ENCODE peak calls at places on chromosomes 7 and 10, in nine cellular contexts. One of them, this sample, is unnamed.

GRCh38 chr7:142808802-142809583 is 38.2 kb downstream of the PRSS2 start:
- DNase-seq in EL: peak
- DNase-seq in B cell: peak
- DNase-seq in cardiac fibroblast: no peak
- DNase-seq in HEK293T: no peak
- DNase-seq in AG10803: no peak
- DNase-seq in GDM1: peak
- DNase-seq in KG1: peak
- DNase-seq in choroid plexus epithelial cell: no peak
- DNase-seq in this sample: peak

GRCh38 chr10:78772486-78772885 is 296.3 kb upstream of the ZMIZ1 start:
- DNase-seq in EL: no peak
- DNase-seq in B cell: no peak
- DNase-seq in cardiac fibroblast: no peak
- DNase-seq in HEK293T: no peak
- DNase-seq in AG10803: no peak
- DNase-seq in GDM1: no peak
- DNase-seq in KG1: no peak
- DNase-seq in choroid plexus epithelial cell: no peak
- DNase-seq in this sample: no peak

GRCh38 chr10:18968196-18968595 is 80.4 kb upstream of the MALRD1 start:
- DNase-seq in EL: no peak
- DNase-seq in B cell: no peak
- DNase-seq in cardiac fibroblast: no peak
- DNase-seq in HEK293T: no peak
- DNase-seq in AG10803: no peak
- DNase-seq in GDM1: no peak
- DNase-seq in KG1: no peak
- DNase-seq in choroid plexus epithelial cell: peak
- DNase-seq in this sample: no peak

GRCh38 chr10:69965086-69965485 is 87.6 kb upstream of the MACROH2A2 start:
- DNase-seq in EL: no peak
- DNase-seq in B cell: no peak
- DNase-seq in cardiac fibroblast: no peak
- DNase-seq in HEK293T: no peak
- DNase-seq in AG10803: no peak
- DNase-seq in GDM1: no peak
- DNase-seq in KG1: no peak
- DNase-seq in choroid plexus epithelial cell: no peak
- DNase-seq in this sample: no peak

GRCh38 chr7:131071786-131072504 is 255.7 kb upstream of the MKLN1 start:
- DNase-seq in EL: peak
- DNase-seq in B cell: no peak
- DNase-seq in cardiac fibroblast: peak
- DNase-seq in HEK293T: no peak
- DNase-seq in AG10803: peak
- DNase-seq in GDM1: peak
- DNase-seq in KG1: peak
- DNase-seq in choroid plexus epithelial cell: peak
- DNase-seq in this sample: no peak

GRCh38 chr7:95004618-95005282 is 97.4 kb downstream of the PPP1R9A start:
- DNase-seq in EL: no peak
- DNase-seq in B cell: no peak
- DNase-seq in cardiac fibroblast: no peak
- DNase-seq in HEK293T: no peak
- DNase-seq in AG10803: no peak
- DNase-seq in GDM1: no peak
- DNase-seq in KG1: no peak
- DNase-seq in choroid plexus epithelial cell: no peak
- DNase-seq in this sample: no peak

GRCh38 chr10:58743466-58744115 is 230.9 kb downstream of the BICC1 start:
- DNase-seq in EL: peak
- DNase-seq in B cell: no peak
- DNase-seq in cardiac fibroblast: peak
- DNase-seq in HEK293T: peak
- DNase-seq in AG10803: peak
- DNase-seq in GDM1: no peak
- DNase-seq in KG1: no peak
- DNase-seq in choroid plexus epithelial cell: peak
- DNase-seq in this sample: no peak

GRCh38 chr7:151409555-151410404 is at the start of gene WDR86:
- DNase-seq in EL: no peak
- DNase-seq in B cell: no peak
- DNase-seq in cardiac fibroblast: no peak
- DNase-seq in HEK293T: no peak
- DNase-seq in AG10803: no peak
- DNase-seq in GDM1: no peak
- DNase-seq in KG1: no peak
- DNase-seq in choroid plexus epithelial cell: peak
- DNase-seq in this sample: no peak

GRCh38 chr7:15977663-15978062 is 291.2 kb upstream of the MEOX2 start:
- DNase-seq in EL: peak
- DNase-seq in B cell: no peak
- DNase-seq in cardiac fibroblast: peak
- DNase-seq in HEK293T: no peak
- DNase-seq in AG10803: peak
- DNase-seq in GDM1: no peak
- DNase-seq in KG1: peak
- DNase-seq in choroid plexus epithelial cell: peak
- DNase-seq in this sample: no peak

GRCh38 chr10:76432274-76433012 is 1001.0 kb downstream of the LRMDA start:
- DNase-seq in EL: peak
- DNase-seq in B cell: no peak
- DNase-seq in cardiac fibroblast: peak
- DNase-seq in HEK293T: no peak
- DNase-seq in AG10803: peak
- DNase-seq in GDM1: no peak
- DNase-seq in KG1: no peak
- DNase-seq in choroid plexus epithelial cell: peak
- DNase-seq in this sample: no peak

GRCh38 chr7:22210355-22210754 is 146.6 kb downstream of the RAPGEF5 start:
- DNase-seq in EL: no peak
- DNase-seq in B cell: no peak
- DNase-seq in cardiac fibroblast: no peak
- DNase-seq in HEK293T: no peak
- DNase-seq in AG10803: no peak
- DNase-seq in GDM1: no peak
- DNase-seq in KG1: no peak
- DNase-seq in choroid plexus epithelial cell: no peak
- DNase-seq in this sample: no peak

GRCh38 chr7:15158141-15158810 is 255.7 kb upstream of the DGKB start:
- DNase-seq in EL: no peak
- DNase-seq in B cell: no peak
- DNase-seq in cardiac fibroblast: no peak
- DNase-seq in HEK293T: no peak
- DNase-seq in AG10803: no peak
- DNase-seq in GDM1: no peak
- DNase-seq in KG1: no peak
- DNase-seq in choroid plexus epithelial cell: no peak
- DNase-seq in this sample: no peak

GRCh38 chr10:71962915-71963314 is 1.3 kb upstream of the CHST3 start:
- DNase-seq in EL: no peak
- DNase-seq in B cell: no peak
- DNase-seq in cardiac fibroblast: no peak
- DNase-seq in HEK293T: no peak
- DNase-seq in AG10803: no peak
- DNase-seq in GDM1: no peak
- DNase-seq in KG1: no peak
- DNase-seq in choroid plexus epithelial cell: no peak
- DNase-seq in this sample: no peak

GRCh38 chr7:73865738-73866445 is 4.9 kb downstream of the TMEM270 start:
- DNase-seq in EL: peak
- DNase-seq in B cell: no peak
- DNase-seq in cardiac fibroblast: peak
- DNase-seq in HEK293T: no peak
- DNase-seq in AG10803: peak
- DNase-seq in GDM1: peak
- DNase-seq in KG1: peak
- DNase-seq in choroid plexus epithelial cell: peak
- DNase-seq in this sample: no peak

GRCh38 chr7:137990251-137990901 is 11.5 kb downstream of the CREB3L2 start:
- DNase-seq in EL: peak
- DNase-seq in B cell: no peak
- DNase-seq in cardiac fibroblast: peak
- DNase-seq in HEK293T: no peak
- DNase-seq in AG10803: peak
- DNase-seq in GDM1: no peak
- DNase-seq in KG1: no peak
- DNase-seq in choroid plexus epithelial cell: peak
- DNase-seq in this sample: no peak

GRCh38 chr10:102603946-102604345 is 40.3 kb upstream of the TRIM8 start:
- DNase-seq in EL: no peak
- DNase-seq in B cell: no peak
- DNase-seq in cardiac fibroblast: peak
- DNase-seq in HEK293T: no peak
- DNase-seq in AG10803: no peak
- DNase-seq in GDM1: no peak
- DNase-seq in KG1: peak
- DNase-seq in choroid plexus epithelial cell: peak
- DNase-seq in this sample: no peak

GRCh38 chr7:154744226-154744860 is 258.6 kb downstream of the PAXIP1 start:
- DNase-seq in EL: no peak
- DNase-seq in B cell: no peak
- DNase-seq in cardiac fibroblast: no peak
- DNase-seq in HEK293T: peak
- DNase-seq in AG10803: no peak
- DNase-seq in GDM1: no peak
- DNase-seq in KG1: no peak
- DNase-seq in choroid plexus epithelial cell: peak
- DNase-seq in this sample: no peak

GRCh38 chr10:29257106-29257783 is 31.6 kb upstream of the LYZL1 start:
- DNase-seq in EL: peak
- DNase-seq in B cell: no peak
- DNase-seq in cardiac fibroblast: peak
- DNase-seq in HEK293T: no peak
- DNase-seq in AG10803: peak
- DNase-seq in GDM1: no peak
- DNase-seq in KG1: no peak
- DNase-seq in choroid plexus epithelial cell: peak
- DNase-seq in this sample: no peak

GRCh38 chr10:101066890-101067355 is 5.1 kb downstream of the KAZALD1 start:
- DNase-seq in EL: no peak
- DNase-seq in B cell: no peak
- DNase-seq in cardiac fibroblast: no peak
- DNase-seq in HEK293T: peak
- DNase-seq in AG10803: no peak
- DNase-seq in GDM1: no peak
- DNase-seq in KG1: no peak
- DNase-seq in choroid plexus epithelial cell: no peak
- DNase-seq in this sample: no peak

GRCh38 chr10:17504547-17505245 is 50.3 kb upstream of the ST8SIA6 start:
- DNase-seq in EL: peak
- DNase-seq in B cell: no peak
- DNase-seq in cardiac fibroblast: peak
- DNase-seq in HEK293T: no peak
- DNase-seq in AG10803: peak
- DNase-seq in GDM1: no peak
- DNase-seq in KG1: no peak
- DNase-seq in choroid plexus epithelial cell: peak
- DNase-seq in this sample: no peak

GRCh38 chr7:102425639-102426267 is 7.6 kb upstream of the ORAI2 start:
- DNase-seq in EL: no peak
- DNase-seq in B cell: peak
- DNase-seq in cardiac fibroblast: no peak
- DNase-seq in HEK293T: no peak
- DNase-seq in AG10803: no peak
- DNase-seq in GDM1: peak
- DNase-seq in KG1: no peak
- DNase-seq in choroid plexus epithelial cell: peak
- DNase-seq in this sample: peak

GRCh38 chr7:77866370-77866769 is 67.8 kb downstream of the PHTF2 start:
- DNase-seq in EL: peak
- DNase-seq in B cell: no peak
- DNase-seq in cardiac fibroblast: peak
- DNase-seq in HEK293T: no peak
- DNase-seq in AG10803: peak
- DNase-seq in GDM1: no peak
- DNase-seq in KG1: no peak
- DNase-seq in choroid plexus epithelial cell: peak
- DNase-seq in this sample: no peak

GRCh38 chr7:100091411-100092181 is 2.8 kb downstream of the COPS6 start:
- DNase-seq in EL: peak
- DNase-seq in B cell: no peak
- DNase-seq in cardiac fibroblast: no peak
- DNase-seq in HEK293T: no peak
- DNase-seq in AG10803: no peak
- DNase-seq in GDM1: no peak
- DNase-seq in KG1: no peak
- DNase-seq in choroid plexus epithelial cell: no peak
- DNase-seq in this sample: no peak

GRCh38 chr7:74027683-74028320 is at the start of gene ELN:
- DNase-seq in EL: no peak
- DNase-seq in B cell: no peak
- DNase-seq in cardiac fibroblast: peak
- DNase-seq in HEK293T: no peak
- DNase-seq in AG10803: peak
- DNase-seq in GDM1: no peak
- DNase-seq in KG1: no peak
- DNase-seq in choroid plexus epithelial cell: peak
- DNase-seq in this sample: no peak

GRCh38 chr10:484441-484924 is 205.0 kb downstream of the DIP2C start:
- DNase-seq in EL: no peak
- DNase-seq in B cell: no peak
- DNase-seq in cardiac fibroblast: peak
- DNase-seq in HEK293T: peak
- DNase-seq in AG10803: peak
- DNase-seq in GDM1: no peak
- DNase-seq in KG1: no peak
- DNase-seq in choroid plexus epithelial cell: peak
- DNase-seq in this sample: no peak

GRCh38 chr10:70832236-70832635 is 16.5 kb downstream of the SGPL1 start:
- DNase-seq in EL: no peak
- DNase-seq in B cell: no peak
- DNase-seq in cardiac fibroblast: no peak
- DNase-seq in HEK293T: no peak
- DNase-seq in AG10803: no peak
- DNase-seq in GDM1: no peak
- DNase-seq in KG1: no peak
- DNase-seq in choroid plexus epithelial cell: no peak
- DNase-seq in this sample: no peak

GRCh38 chr7:133040178-133040577 is 41.7 kb downstream of the CHCHD3 start:
- DNase-seq in EL: no peak
- DNase-seq in B cell: no peak
- DNase-seq in cardiac fibroblast: no peak
- DNase-seq in HEK293T: no peak
- DNase-seq in AG10803: no peak
- DNase-seq in GDM1: no peak
- DNase-seq in KG1: no peak
- DNase-seq in choroid plexus epithelial cell: no peak
- DNase-seq in this sample: no peak

This sample was measured in esophagus squamous epithelium.